ENCODE peak calls at places on chromosome 12, in four cellular contexts. M is lower lobe of right lung; P is cardiac fibroblast; E is effector memory CD8-positive, alpha-beta T cell. L is an unnamed sample.

GRCh38 chr12:26623136-26623535 is 209.9 kb downstream of the ITPR2 start:
- DNase-seq in M (no peak), P (peak; percentile 44), E (no peak), L (no peak)

GRCh38 chr12:131094831-131095805 is 141.4 kb downstream of the ADGRD1 start:
- DNase-seq in M (peak; percentile 32), P (no peak), E (no peak), L (peak; percentile 81)

GRCh38 chr12:112239881-112240280 is 114.5 kb downstream of the TRAFD1 start:
- DNase-seq in M (no peak), P (no peak), E (no peak), L (no peak)

GRCh38 chr12:106954462-106955376 is 988 bp upstream of the TMEM263 start:
- DNase-seq in M (peak; percentile 56), P (no peak), E (no peak), L (no peak)

GRCh38 chr12:1795221-1795784 is 25.1 kb upstream of the LRTM2 start:
- DNase-seq in M (no peak), P (no peak), E (no peak), L (peak; percentile 59)

GRCh38 chr12:117968826-117969659 is at the start of gene KSR2:
- DNase-seq in M (peak; percentile 92), P (peak; percentile 16), E (no peak), L (no peak)

GRCh38 chr12:88698471-88698870 is 118.2 kb upstream of the KITLG start:
- DNase-seq in M (no peak), P (no peak), E (no peak), L (no peak)

GRCh38 chr12:50620050-50620974 is 115.5 kb downstream of the DIP2B start:
- DNase-seq in M (no peak), P (peak; percentile 89), E (no peak), L (no peak)

GRCh38 chr12:98355322-98355721 is 160.1 kb upstream of the TMPO start:
- DNase-seq in M (no peak), P (peak; percentile 65), E (no peak), L (no peak)

GRCh38 chr12:51752490-51752889 is 96.0 kb downstream of the FIGNL2 start:
- DNase-seq in M (peak; percentile 45), P (peak; percentile 83), E (no peak), L (no peak)

L was measured in chondrocyte.